ENCODE peak calls at places on chromosome 2, in eight cellular contexts. One of them, this sample, is unnamed.

GRCh38 chr2:209496586-209496982 is 72.7 kb downstream of the MAP2 start:
- DNase-seq in RWPE2: no peak
- DNase-seq in CD4-positive, CD25-positive, alpha-beta regulatory T cell: no peak
- DNase-seq in OCI-LY7: no peak
- DNase-seq in heart right ventricle: peak; percentile 17
- DNase-seq in H9: no peak
- DNase-seq in CD4-positive, alpha-beta memory T cell: no peak
- DNase-seq in gastrocnemius medialis: no peak
- DNase-seq in this sample: no peak

GRCh38 chr2:151078889-151079288 is 182.8 kb downstream of the RBM43 start:
- DNase-seq in RWPE2: no peak
- DNase-seq in CD4-positive, CD25-positive, alpha-beta regulatory T cell: no peak
- DNase-seq in OCI-LY7: no peak
- DNase-seq in heart right ventricle: no peak
- DNase-seq in H9: no peak
- DNase-seq in CD4-positive, alpha-beta memory T cell: no peak
- DNase-seq in gastrocnemius medialis: no peak
- DNase-seq in this sample: no peak

GRCh38 chr2:214604861-214605260 is 194.0 kb downstream of the VWC2L start:
- DNase-seq in RWPE2: no peak
- DNase-seq in CD4-positive, CD25-positive, alpha-beta regulatory T cell: no peak
- DNase-seq in OCI-LY7: no peak
- DNase-seq in heart right ventricle: no peak
- DNase-seq in H9: no peak
- DNase-seq in CD4-positive, alpha-beta memory T cell: no peak
- DNase-seq in gastrocnemius medialis: no peak
- DNase-seq in this sample: no peak

GRCh38 chr2:187541086-187542085 is 12.8 kb downstream of the TFPI start:
- DNase-seq in RWPE2: no peak
- DNase-seq in CD4-positive, CD25-positive, alpha-beta regulatory T cell: no peak
- DNase-seq in OCI-LY7: no peak
- DNase-seq in heart right ventricle: peak; percentile 25
- DNase-seq in H9: no peak
- DNase-seq in CD4-positive, alpha-beta memory T cell: no peak
- DNase-seq in gastrocnemius medialis: peak; percentile 35
- DNase-seq in this sample: no peak

GRCh38 chr2:173264603-173265366 is 89.9 kb upstream of the CDCA7 start:
- DNase-seq in RWPE2: no peak
- DNase-seq in CD4-positive, CD25-positive, alpha-beta regulatory T cell: peak; percentile 21
- DNase-seq in OCI-LY7: peak; percentile 80
- DNase-seq in heart right ventricle: peak; percentile 15
- DNase-seq in H9: peak; percentile 47
- DNase-seq in CD4-positive, alpha-beta memory T cell: peak; percentile 19
- DNase-seq in gastrocnemius medialis: no peak
- DNase-seq in this sample: no peak

GRCh38 chr2:217856871-217857270 is 145.9 kb downstream of the TNS1 start:
- DNase-seq in RWPE2: no peak
- DNase-seq in CD4-positive, CD25-positive, alpha-beta regulatory T cell: no peak
- DNase-seq in OCI-LY7: no peak
- DNase-seq in heart right ventricle: no peak
- DNase-seq in H9: no peak
- DNase-seq in CD4-positive, alpha-beta memory T cell: no peak
- DNase-seq in gastrocnemius medialis: no peak
- DNase-seq in this sample: no peak

GRCh38 chr2:25030702-25031101 is 11.2 kb upstream of the EFR3B start:
- DNase-seq in RWPE2: no peak
- DNase-seq in CD4-positive, CD25-positive, alpha-beta regulatory T cell: no peak
- DNase-seq in OCI-LY7: no peak
- DNase-seq in heart right ventricle: no peak
- DNase-seq in H9: no peak
- DNase-seq in CD4-positive, alpha-beta memory T cell: no peak
- DNase-seq in gastrocnemius medialis: no peak
- DNase-seq in this sample: no peak

GRCh38 chr2:149129433-149129832 is 90.9 kb downstream of the LYPD6B start:
- DNase-seq in RWPE2: no peak
- DNase-seq in CD4-positive, CD25-positive, alpha-beta regulatory T cell: no peak
- DNase-seq in OCI-LY7: peak; percentile 65
- DNase-seq in heart right ventricle: no peak
- DNase-seq in H9: no peak
- DNase-seq in CD4-positive, alpha-beta memory T cell: no peak
- DNase-seq in gastrocnemius medialis: no peak
- DNase-seq in this sample: no peak

GRCh38 chr2:10475811-10476660 is 27.9 kb upstream of the ODC1 start:
- DNase-seq in RWPE2: no peak
- DNase-seq in CD4-positive, CD25-positive, alpha-beta regulatory T cell: no peak
- DNase-seq in OCI-LY7: no peak
- DNase-seq in heart right ventricle: no peak
- DNase-seq in H9: no peak
- DNase-seq in CD4-positive, alpha-beta memory T cell: no peak
- DNase-seq in gastrocnemius medialis: no peak
- DNase-seq in this sample: no peak

GRCh38 chr2:116477229-116477628 is 1337.3 kb upstream of the DDX18 start:
- DNase-seq in RWPE2: no peak
- DNase-seq in CD4-positive, CD25-positive, alpha-beta regulatory T cell: no peak
- DNase-seq in OCI-LY7: no peak
- DNase-seq in heart right ventricle: no peak
- DNase-seq in H9: no peak
- DNase-seq in CD4-positive, alpha-beta memory T cell: no peak
- DNase-seq in gastrocnemius medialis: no peak
- DNase-seq in this sample: no peak

GRCh38 chr2:215461836-215462532 is 26.1 kb upstream of the FN1 start:
- DNase-seq in RWPE2: no peak
- DNase-seq in CD4-positive, CD25-positive, alpha-beta regulatory T cell: no peak
- DNase-seq in OCI-LY7: no peak
- DNase-seq in heart right ventricle: no peak
- DNase-seq in H9: no peak
- DNase-seq in CD4-positive, alpha-beta memory T cell: no peak
- DNase-seq in gastrocnemius medialis: no peak
- DNase-seq in this sample: no peak

GRCh38 chr2:71827146-71827874 is 320.4 kb downstream of the CYP26B1 start:
- DNase-seq in RWPE2: no peak
- DNase-seq in CD4-positive, CD25-positive, alpha-beta regulatory T cell: no peak
- DNase-seq in OCI-LY7: no peak
- DNase-seq in heart right ventricle: no peak
- DNase-seq in H9: peak; percentile 10
- DNase-seq in CD4-positive, alpha-beta memory T cell: no peak
- DNase-seq in gastrocnemius medialis: no peak
- DNase-seq in this sample: no peak

GRCh38 chr2:105671156-105671555 is 73.6 kb upstream of the NCK2 start:
- DNase-seq in RWPE2: no peak
- DNase-seq in CD4-positive, CD25-positive, alpha-beta regulatory T cell: no peak
- DNase-seq in OCI-LY7: no peak
- DNase-seq in heart right ventricle: no peak
- DNase-seq in H9: no peak
- DNase-seq in CD4-positive, alpha-beta memory T cell: no peak
- DNase-seq in gastrocnemius medialis: no peak
- DNase-seq in this sample: no peak

GRCh38 chr2:195447353-195447975 is 209.6 kb upstream of the SLC39A10 start:
- DNase-seq in RWPE2: no peak
- DNase-seq in CD4-positive, CD25-positive, alpha-beta regulatory T cell: no peak
- DNase-seq in OCI-LY7: no peak
- DNase-seq in heart right ventricle: no peak
- DNase-seq in H9: no peak
- DNase-seq in CD4-positive, alpha-beta memory T cell: no peak
- DNase-seq in gastrocnemius medialis: no peak
- DNase-seq in this sample: no peak

GRCh38 chr2:86397989-86398388 is 43.2 kb upstream of the KDM3A start:
- DNase-seq in RWPE2: no peak
- DNase-seq in CD4-positive, CD25-positive, alpha-beta regulatory T cell: no peak
- DNase-seq in OCI-LY7: peak; percentile 10
- DNase-seq in heart right ventricle: no peak
- DNase-seq in H9: no peak
- DNase-seq in CD4-positive, alpha-beta memory T cell: no peak
- DNase-seq in gastrocnemius medialis: no peak
- DNase-seq in this sample: peak; percentile 31

GRCh38 chr2:233418761-233419625 is 64.7 kb downstream of the DGKD start:
- DNase-seq in RWPE2: no peak
- DNase-seq in CD4-positive, CD25-positive, alpha-beta regulatory T cell: peak; percentile 47
- DNase-seq in OCI-LY7: peak; percentile 85
- DNase-seq in heart right ventricle: peak; percentile 86
- DNase-seq in H9: no peak
- DNase-seq in CD4-positive, alpha-beta memory T cell: peak; percentile 46
- DNase-seq in gastrocnemius medialis: peak; percentile 77
- DNase-seq in this sample: no peak

GRCh38 chr2:170643346-170643745 is 71.8 kb upstream of the SP5 start:
- DNase-seq in RWPE2: no peak
- DNase-seq in CD4-positive, CD25-positive, alpha-beta regulatory T cell: no peak
- DNase-seq in OCI-LY7: no peak
- DNase-seq in heart right ventricle: no peak
- DNase-seq in H9: no peak
- DNase-seq in CD4-positive, alpha-beta memory T cell: no peak
- DNase-seq in gastrocnemius medialis: no peak
- DNase-seq in this sample: no peak

GRCh38 chr2:38441346-38441745 is 64.3 kb upstream of the ATL2 start:
- DNase-seq in RWPE2: no peak
- DNase-seq in CD4-positive, CD25-positive, alpha-beta regulatory T cell: no peak
- DNase-seq in OCI-LY7: no peak
- DNase-seq in heart right ventricle: no peak
- DNase-seq in H9: no peak
- DNase-seq in CD4-positive, alpha-beta memory T cell: no peak
- DNase-seq in gastrocnemius medialis: no peak
- DNase-seq in this sample: no peak
- H3K4me1 ChIP-seq in RWPE2: peaks cover 26% of the 10 kb centered on the region
- H3K4me1 ChIP-seq in CD4-positive, CD25-positive, alpha-beta regulatory T cell: no peaks in the 10 kb centered on the region
- H3K4me1 ChIP-seq in OCI-LY7: no peaks in the 10 kb centered on the region
- H3K4me1 ChIP-seq in heart right ventricle: peaks cover 25% of the 10 kb centered on the region
- H3K4me1 ChIP-seq in H9: peaks cover 23% of the 10 kb centered on the region
- H3K4me1 ChIP-seq in CD4-positive, alpha-beta memory T cell: no peaks in the 10 kb centered on the region
- H3K4me1 ChIP-seq in gastrocnemius medialis: peaks cover 17% of the 10 kb centered on the region
- H3K4me1 ChIP-seq in this sample: peaks cover 13% of the 10 kb centered on the region

GRCh38 chr2:234677758-234678538 is 181.1 kb upstream of the ARL4C start:
- DNase-seq in RWPE2: no peak
- DNase-seq in CD4-positive, CD25-positive, alpha-beta regulatory T cell: no peak
- DNase-seq in OCI-LY7: no peak
- DNase-seq in heart right ventricle: no peak
- DNase-seq in H9: peak; percentile 5
- DNase-seq in CD4-positive, alpha-beta memory T cell: no peak
- DNase-seq in gastrocnemius medialis: no peak
- DNase-seq in this sample: no peak

GRCh38 chr2:234679766-234680687 is 183.1 kb upstream of the ARL4C start:
- DNase-seq in RWPE2: peak; percentile 81
- DNase-seq in CD4-positive, CD25-positive, alpha-beta regulatory T cell: no peak
- DNase-seq in OCI-LY7: no peak
- DNase-seq in heart right ventricle: peak; percentile 57
- DNase-seq in H9: no peak
- DNase-seq in CD4-positive, alpha-beta memory T cell: no peak
- DNase-seq in gastrocnemius medialis: peak; percentile 42
- DNase-seq in this sample: peak; percentile 90

GRCh38 chr2:234679151-234679765 is 182.4 kb upstream of the ARL4C start:
- DNase-seq in RWPE2: no peak
- DNase-seq in CD4-positive, CD25-positive, alpha-beta regulatory T cell: no peak
- DNase-seq in OCI-LY7: no peak
- DNase-seq in heart right ventricle: no peak
- DNase-seq in H9: no peak
- DNase-seq in CD4-positive, alpha-beta memory T cell: no peak
- DNase-seq in gastrocnemius medialis: no peak
- DNase-seq in this sample: no peak

GRCh38 chr2:234676859-234677450 is 180.1 kb upstream of the ARL4C start:
- DNase-seq in RWPE2: no peak
- DNase-seq in CD4-positive, CD25-positive, alpha-beta regulatory T cell: no peak
- DNase-seq in OCI-LY7: no peak
- DNase-seq in heart right ventricle: no peak
- DNase-seq in H9: peak; percentile 47
- DNase-seq in CD4-positive, alpha-beta memory T cell: no peak
- DNase-seq in gastrocnemius medialis: no peak
- DNase-seq in this sample: no peak

DNA sequence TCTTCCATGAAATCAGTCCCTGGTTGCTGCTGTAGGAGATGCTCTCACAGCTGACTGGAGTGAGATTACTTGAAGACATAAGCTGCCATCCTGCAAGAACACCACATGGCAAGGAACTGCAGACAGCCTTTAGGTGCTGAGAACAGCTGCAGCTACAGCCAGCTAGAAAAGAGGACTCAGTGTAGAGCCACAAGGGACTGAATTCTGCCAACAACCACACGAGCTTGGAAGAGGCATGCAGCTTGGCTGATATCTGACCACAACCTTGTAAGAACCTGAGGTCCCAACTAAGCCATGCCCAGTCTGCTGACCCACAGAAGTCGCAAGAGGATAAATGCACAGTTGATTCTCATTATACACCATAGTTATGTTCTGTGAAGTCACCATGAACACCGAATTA is 181.8 kb upstream of the ARL4C start:
- DNase-seq in RWPE2: no peak
- DNase-seq in CD4-positive, CD25-positive, alpha-beta regulatory T cell: no peak
- DNase-seq in OCI-LY7: no peak
- DNase-seq in heart right ventricle: no peak
- DNase-seq in H9: peak; percentile 16
- DNase-seq in CD4-positive, alpha-beta memory T cell: no peak
- DNase-seq in gastrocnemius medialis: no peak
- DNase-seq in this sample: no peak
- H3K4me1 ChIP-seq in RWPE2: peaks cover 76% of the 10 kb centered on the region
- H3K4me1 ChIP-seq in CD4-positive, CD25-positive, alpha-beta regulatory T cell: no peaks in the 10 kb centered on the region
- H3K4me1 ChIP-seq in OCI-LY7: no peaks in the 10 kb centered on the region
- H3K4me1 ChIP-seq in heart right ventricle: peaks cover 14% of the 10 kb centered on the region
- H3K4me1 ChIP-seq in H9: peaks cover 12% of the 10 kb centered on the region
- H3K4me1 ChIP-seq in CD4-positive, alpha-beta memory T cell: no peaks in the 10 kb centered on the region
- H3K4me1 ChIP-seq in gastrocnemius medialis: no peaks in the 10 kb centered on the region
- H3K4me1 ChIP-seq in this sample: peaks cover 22% of the 10 kb centered on the region

GRCh38 chr2:156411835-156412234 is 24.3 kb upstream of the GPD2 start:
- DNase-seq in RWPE2: no peak
- DNase-seq in CD4-positive, CD25-positive, alpha-beta regulatory T cell: no peak
- DNase-seq in OCI-LY7: no peak
- DNase-seq in heart right ventricle: no peak
- DNase-seq in H9: no peak
- DNase-seq in CD4-positive, alpha-beta memory T cell: no peak
- DNase-seq in gastrocnemius medialis: no peak
- DNase-seq in this sample: no peak
- H3K4me1 ChIP-seq in RWPE2: no peaks in the 10 kb centered on the region
- H3K4me1 ChIP-seq in CD4-positive, CD25-positive, alpha-beta regulatory T cell: no peaks in the 10 kb centered on the region
- H3K4me1 ChIP-seq in OCI-LY7: no peaks in the 10 kb centered on the region
- H3K4me1 ChIP-seq in heart right ventricle: no peaks in the 10 kb centered on the region
- H3K4me1 ChIP-seq in H9: no peaks in the 10 kb centered on the region
- H3K4me1 ChIP-seq in CD4-positive, alpha-beta memory T cell: no peaks in the 10 kb centered on the region
- H3K4me1 ChIP-seq in gastrocnemius medialis: no peaks in the 10 kb centered on the region
- H3K4me1 ChIP-seq in this sample: no peaks in the 10 kb centered on the region

GRCh38 chr2:224969095-224969494 is 73.2 kb downstream of the DOCK10 start:
- DNase-seq in RWPE2: no peak
- DNase-seq in CD4-positive, CD25-positive, alpha-beta regulatory T cell: no peak
- DNase-seq in OCI-LY7: no peak
- DNase-seq in heart right ventricle: no peak
- DNase-seq in H9: no peak
- DNase-seq in CD4-positive, alpha-beta memory T cell: no peak
- DNase-seq in gastrocnemius medialis: no peak
- DNase-seq in this sample: no peak

GRCh38 chr2:224971214-224971613 is 71.1 kb downstream of the DOCK10 start:
- DNase-seq in RWPE2: peak; percentile 56
- DNase-seq in CD4-positive, CD25-positive, alpha-beta regulatory T cell: no peak
- DNase-seq in OCI-LY7: no peak
- DNase-seq in heart right ventricle: no peak
- DNase-seq in H9: peak; percentile 85
- DNase-seq in CD4-positive, alpha-beta memory T cell: no peak
- DNase-seq in gastrocnemius medialis: no peak
- DNase-seq in this sample: no peak

GRCh38 chr2:224968051-224968450 is 74.2 kb downstream of the DOCK10 start:
- DNase-seq in RWPE2: no peak
- DNase-seq in CD4-positive, CD25-positive, alpha-beta regulatory T cell: no peak
- DNase-seq in OCI-LY7: no peak
- DNase-seq in heart right ventricle: no peak
- DNase-seq in H9: no peak
- DNase-seq in CD4-positive, alpha-beta memory T cell: no peak
- DNase-seq in gastrocnemius medialis: no peak
- DNase-seq in this sample: no peak

GRCh38 chr2:224970311-224970710 is 72.0 kb downstream of the DOCK10 start:
- DNase-seq in RWPE2: no peak
- DNase-seq in CD4-positive, CD25-positive, alpha-beta regulatory T cell: no peak
- DNase-seq in OCI-LY7: no peak
- DNase-seq in heart right ventricle: no peak
- DNase-seq in H9: no peak
- DNase-seq in CD4-positive, alpha-beta memory T cell: no peak
- DNase-seq in gastrocnemius medialis: no peak
- DNase-seq in this sample: no peak

GRCh38 chr2:224969633-224970292 is 72.5 kb downstream of the DOCK10 start:
- DNase-seq in RWPE2: no peak
- DNase-seq in CD4-positive, CD25-positive, alpha-beta regulatory T cell: no peak
- DNase-seq in OCI-LY7: no peak
- DNase-seq in heart right ventricle: no peak
- DNase-seq in H9: no peak
- DNase-seq in CD4-positive, alpha-beta memory T cell: no peak
- DNase-seq in gastrocnemius medialis: no peak
- DNase-seq in this sample: no peak
- H3K4me1 ChIP-seq in RWPE2: no peaks in the 10 kb centered on the region
- H3K4me1 ChIP-seq in CD4-positive, CD25-positive, alpha-beta regulatory T cell: peaks cover 20% of the 10 kb centered on the region
- H3K4me1 ChIP-seq in OCI-LY7: peaks cover 56% of the 10 kb centered on the region
- H3K4me1 ChIP-seq in heart right ventricle: no peaks in the 10 kb centered on the region
- H3K4me1 ChIP-seq in H9: no peaks in the 10 kb centered on the region
- H3K4me1 ChIP-seq in CD4-positive, alpha-beta memory T cell: peaks cover 48% of the 10 kb centered on the region
- H3K4me1 ChIP-seq in gastrocnemius medialis: peaks cover 6% of the 10 kb centered on the region
- H3K4me1 ChIP-seq in this sample: peaks cover 6% of the 10 kb centered on the region

This sample was measured in adrenal gland.